ENCODE peak calls at places on chromosomes 16 and 17, in seven cellular contexts. S is left lung, F is body of pancreas, W is AG04450, L is AG09309, V is left ventricle myocardium inferior, I is sigmoid colon. Z is an unnamed sample.

GRCh38 chr17:2721603-2722002 is 10.0 kb upstream of the CLUH start:
- DNase-seq in S (no peak), W (no peak), V (no peak), F (no peak), I (no peak), L (no peak), Z (no peak)

GRCh38 chr16:86789621-86790051 is 211.3 kb downstream of the FOXL1 start:
- DNase-seq in S (no peak), V (no peak), I (peak), W (peak), L (no peak), F (no peak), Z (no peak)

GRCh38 chr17:27473190-27473747 is 17.0 kb downstream of the KSR1 start:
- DNase-seq in S (no peak), L (no peak), V (no peak), W (no peak), F (no peak), I (no peak), Z (no peak)

GRCh38 chr16:57689772-57690558 is 4.6 kb upstream of the DRC7 start:
- DNase-seq in F (no peak), S (no peak), V (no peak), L (no peak), I (peak), W (no peak), Z (peak)

GRCh38 chr16:825298-826061 is 24.9 kb upstream of the GNG13 start:
- DNase-seq in S (no peak), F (no peak), L (no peak), V (no peak), W (no peak), I (no peak), Z (no peak)

GRCh38 chr16:1567988-1568387 is 34.5 kb downstream of the TMEM204 start:
- DNase-seq in V (no peak), W (no peak), F (no peak), L (no peak), S (no peak), I (no peak), Z (no peak)

GRCh38 chr17:31654936-31655335 is 204.1 kb downstream of the COPRS start:
- DNase-seq in I (no peak), L (no peak), S (no peak), V (no peak), F (no peak), W (no peak), Z (no peak)

GRCh38 chr17:79022507-79022991 is 1.4 kb upstream of the C1QTNF1 start:
- DNase-seq in S (no peak), W (no peak), F (peak), I (peak), L (no peak), V (peak), Z (peak)

GRCh38 chr16:66491716-66492064 is 58.2 kb downstream of the TK2 start:
- DNase-seq in I (peak), V (no peak), W (no peak), S (no peak), F (no peak), L (no peak), Z (no peak)

GRCh38 chr16:16933861-16934260 is 536.9 kb downstream of the XYLT1 start:
- DNase-seq in I (no peak), L (no peak), S (no peak), W (no peak), V (no peak), F (no peak), Z (no peak)

GRCh38 chr16:57536306-57537193 is at the start of gene CCDC102A:
- DNase-seq in L (no peak), V (peak), W (no peak), S (no peak), I (no peak), F (no peak), Z (no peak)

GRCh38 chr17:32487460-32488176 is 825 bp downstream of the CDK5R1 start:
- DNase-seq in L (no peak), S (no peak), I (no peak), W (no peak), F (no peak), V (no peak), Z (no peak)

GRCh38 chr17:55038291-55038690 is 69.7 kb downstream of the STXBP4 start:
- DNase-seq in I (no peak), F (no peak), W (no peak), S (no peak), L (no peak), V (no peak), Z (no peak)

GRCh38 chr17:28038802-28039600 is 3.5 kb upstream of the NLK start:
- DNase-seq in W (no peak), S (no peak), I (no peak), L (no peak), V (no peak), F (no peak), Z (peak)

GRCh38 chr17:45284176-45285140 is 22.6 kb upstream of the SPATA32 start:
- DNase-seq in F (no peak), V (peak), L (no peak), W (no peak), I (peak), S (peak), Z (no peak)

GRCh38 chr16:73122604-73123386 is 74.9 kb upstream of the ZFHX3 start:
- DNase-seq in V (peak), W (no peak), S (no peak), L (no peak), I (no peak), F (peak), Z (peak)

GRCh38 chr16:67857547-67858233 is 10.2 kb upstream of the CENPT start:
- DNase-seq in I (peak), V (peak), F (peak), L (peak), W (peak), S (no peak), Z (peak)

GRCh38 chr16:19118938-19119431 is 5.2 kb downstream of the ITPRIPL2 start:
- DNase-seq in F (peak), I (peak), L (peak), V (no peak), S (no peak), W (peak), Z (peak)

GRCh38 chr16:85646976-85647375 is 33.9 kb downstream of the GSE1 start:
- DNase-seq in F (no peak), I (no peak), S (no peak), V (no peak), L (no peak), W (no peak), Z (no peak)
- TF ChIP-seq CTCF in F (no peak), I (no peak), S (no peak), V (no peak), L (no peak), W (no peak), Z (no peak)

GRCh38 chr17:81941484-81942166 is 4.5 kb upstream of the PYCR1 start:
- DNase-seq in F (no peak), S (peak), V (peak), L (no peak), I (no peak), W (no peak), Z (no peak)
- H3K4me3 ChIP-seq in F (no peak), S (no peak), V (peak), L (no peak), I (no peak), W (no peak), Z (no peak)

GRCh38 chr16:4668313-4668960 is 24.9 kb upstream of the NUDT16L1 start:
- DNase-seq in I (no peak), W (no peak), L (no peak), S (no peak), F (no peak), V (no peak), Z (no peak)

GRCh38 chr16:4664538-4665418 is 28.6 kb upstream of the NUDT16L1 start:
- DNase-seq in I (no peak), F (peak), W (no peak), L (no peak), V (peak), S (no peak), Z (no peak)

GRCh38 chr16:4663756-4664465 is 29.5 kb upstream of the NUDT16L1 start:
- DNase-seq in I (peak), W (no peak), S (no peak), F (peak), V (peak), L (no peak), Z (peak)

GRCh38 chr16:4667203-4667983 is 26.0 kb upstream of the NUDT16L1 start:
- DNase-seq in V (no peak), W (no peak), I (no peak), L (no peak), S (no peak), F (peak), Z (no peak)

GRCh38 chr16:4666537-4667202 is 26.7 kb upstream of the NUDT16L1 start:
- DNase-seq in I (no peak), W (no peak), L (no peak), F (peak), S (no peak), V (no peak), Z (no peak)
- TF ChIP-seq CTCF in I (no peak), W (no peak), L (no peak), F (no peak), S (no peak), V (no peak), Z (no peak)

DNA sequence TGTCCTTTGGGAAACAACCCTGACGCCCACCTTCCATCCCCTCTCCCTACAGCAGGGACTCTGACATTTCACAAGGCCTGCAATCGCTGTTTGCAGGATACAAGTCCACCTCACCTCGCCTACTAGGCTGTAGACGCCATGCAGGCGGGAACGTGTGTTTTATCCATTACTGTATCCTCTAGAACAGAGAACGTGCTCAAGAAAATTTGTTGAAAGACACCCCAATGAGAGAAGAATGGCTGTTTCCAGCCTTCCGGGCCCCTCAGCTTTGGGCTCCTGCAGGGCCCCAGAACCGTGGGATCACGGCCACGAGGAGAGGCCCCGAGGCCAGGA is 1.5 kb upstream of the TTYH2 start:
- DNase-seq in I (no peak), L (no peak), V (no peak), W (no peak), S (no peak), F (no peak), Z (peak)
- H3K4me3 ChIP-seq in I (peak), L (peak), V (peak), W (peak), S (peak), F (no peak), Z (peak)

GRCh38 chr17:57236686-57237299 is 19.5 kb upstream of the MSI2 start:
- DNase-seq in W (no peak), V (no peak), L (no peak), S (no peak), F (no peak), I (no peak), Z (no peak)

GRCh38 chr17:57235124-57235523 is 21.2 kb upstream of the MSI2 start:
- DNase-seq in L (no peak), V (no peak), W (no peak), I (no peak), S (no peak), F (no peak), Z (no peak)

GRCh38 chr17:57228921-57229320 is 27.4 kb upstream of the MSI2 start:
- DNase-seq in F (no peak), I (no peak), V (no peak), S (no peak), W (no peak), L (no peak), Z (no peak)

DNA sequence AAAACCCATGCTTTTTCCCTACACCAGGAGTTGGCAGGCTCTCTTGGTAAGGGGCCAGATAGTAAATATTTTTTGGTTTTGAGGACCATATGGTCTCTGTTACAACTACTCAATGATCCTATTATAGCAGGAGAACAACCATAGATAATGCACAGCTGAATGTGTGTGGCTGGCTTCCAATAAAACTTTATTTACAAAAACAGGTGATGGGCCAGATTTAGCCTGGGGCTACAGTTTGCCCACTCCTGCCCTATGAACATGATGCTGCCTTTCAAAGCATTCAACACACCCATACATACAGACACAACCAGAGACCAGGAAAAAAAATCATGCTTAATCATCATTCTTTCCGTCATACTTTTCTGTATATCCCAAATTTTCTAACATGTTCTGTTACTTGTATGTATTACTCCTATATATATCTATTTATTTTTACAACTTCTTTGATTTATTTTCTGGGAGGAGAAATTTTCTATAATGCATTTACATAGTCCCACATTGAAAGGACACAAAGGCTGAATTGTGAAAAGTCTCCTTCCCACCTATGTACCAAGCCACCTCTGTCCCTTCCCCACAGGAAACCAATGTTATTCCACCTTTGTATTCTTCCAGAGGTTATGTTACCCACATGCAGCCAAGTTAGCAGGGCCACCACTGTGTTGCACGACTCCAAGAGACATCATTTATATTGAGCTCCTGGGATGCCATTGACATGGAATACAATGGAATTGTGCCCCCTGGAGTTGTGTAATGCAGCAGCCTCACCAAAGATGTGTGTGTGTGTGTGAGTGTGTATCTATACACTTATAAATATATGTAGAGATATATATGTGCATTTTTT is 21.9 kb upstream of the MSI2 start:
- DNase-seq in W (no peak), V (no peak), I (no peak), S (no peak), L (no peak), F (no peak), Z (no peak)
- TF ChIP-seq CTCF in W (no peak), V (no peak), I (no peak), S (no peak), L (no peak), F (no peak), Z (no peak)

GRCh38 chr17:77455878-77456234 is 315.1 kb downstream of the SEC14L1 start:
- DNase-seq in V (no peak), S (peak), W (no peak), I (no peak), L (no peak), F (no peak), Z (no peak)
- H3K4me3 ChIP-seq in V (no peak), S (no peak), W (no peak), I (no peak), L (no peak), F (no peak), Z (no peak)